ENCODE peak calls at places on chromosomes 1 and 21, in five cellular contexts. W is K562, L is GM12878, O is SK-N-SH, S is HepG2. F is an unnamed sample.

GRCh38 chr1:55868026-55868425 is 652.9 kb upstream of the USP24 start:
- DNase-seq in W (no peak), L (no peak), O (no peak), S (peak; percentile 3), F (peak; percentile 42)

GRCh38 chr1:112239953-112240352 is 156.1 kb upstream of the CTTNBP2NL start:
- DNase-seq in W (no peak), L (no peak), O (no peak), S (no peak), F (no peak)

GRCh38 chr1:25245809-25246599 is 1.2 kb downstream of the RSRP1 start:
- DNase-seq in W (peak; percentile 63), L (no peak), O (peak; percentile 55), S (peak; percentile 41), F (peak; percentile 19)

GRCh38 chr1:219152759-219153158 is 20.9 kb upstream of the LYPLAL1 start:
- DNase-seq in W (no peak), L (no peak), O (no peak), S (no peak), F (no peak)

GRCh38 chr1:235910357-235911299 is 43.9 kb upstream of the LYST start:
- DNase-seq in W (peak; percentile 11), L (no peak), O (peak; percentile 50), S (peak; percentile 28), F (peak; percentile 60)

GRCh38 chr1:5959087-5959486 is 33.1 kb downstream of the NPHP4 start:
- DNase-seq in W (no peak), L (no peak), O (no peak), S (no peak), F (no peak)

GRCh38 chr1:246274191-246274590 is 232.9 kb downstream of the SMYD3 start:
- DNase-seq in W (no peak), L (no peak), O (no peak), S (no peak), F (no peak)

GRCh38 chr1:167509587-167509986 is 8.7 kb downstream of the CD247 start:
- DNase-seq in W (no peak), L (no peak), O (no peak), S (no peak), F (no peak)

GRCh38 chr1:66445492-66446181 is 88.3 kb upstream of the SGIP1 start:
- DNase-seq in W (no peak), L (peak; percentile 68), O (no peak), S (no peak), F (no peak)

GRCh38 chr1:93619507-93620168 is 62.0 kb downstream of the BCAR3 start:
- DNase-seq in W (no peak), L (no peak), O (no peak), S (no peak), F (no peak)

GRCh38 chr1:19688041-19688842 is 23.6 kb downstream of the HTR6 start:
- DNase-seq in W (no peak), L (no peak), O (no peak), S (no peak), F (no peak)

GRCh38 chr1:175390081-175390481 is 197.5 kb upstream of the KIAA0040 start:
- DNase-seq in W (no peak), L (peak; percentile 21), O (no peak), S (no peak), F (no peak)

GRCh38 chr1:93629101-93630059 is 52.3 kb downstream of the BCAR3 start:
- DNase-seq in W (peak; percentile 71), L (peak; percentile 28), O (peak; percentile 53), S (peak; percentile 65), F (peak; percentile 77)

GRCh38 chr1:231313661-231314060 is 24.0 kb downstream of the EXOC8 start:
- DNase-seq in W (no peak), L (no peak), O (no peak), S (no peak), F (no peak)

GRCh38 chr1:179448429-179449149 is 82.8 kb downstream of the AXDND1 start:
- DNase-seq in W (peak; percentile 64), L (no peak), O (no peak), S (no peak), F (no peak)

GRCh38 chr1:952201-952600 is 6.9 kb downstream of the NOC2L start:
- DNase-seq in W (no peak), L (no peak), O (no peak), S (no peak), F (no peak)

GRCh38 chr1:79695133-79695532 is 688.6 kb upstream of the ADGRL4 start:
- DNase-seq in W (no peak), L (peak; percentile 20), O (no peak), S (no peak), F (no peak)

GRCh38 chr1:115175596-115175995 is 86.3 kb upstream of the TSPAN2 start:
- DNase-seq in W (no peak), L (no peak), O (no peak), S (no peak), F (no peak)

GRCh38 chr1:21149862-21150432 is 26.8 kb downstream of the EIF4G3 start:
- DNase-seq in W (no peak), L (no peak), O (peak; percentile 37), S (no peak), F (no peak)

GRCh38 chr21:34722684-34723300 is 54.0 kb downstream of the CLIC6 start:
- DNase-seq in W (peak; percentile 46), L (no peak), O (peak; percentile 35), S (no peak), F (peak; percentile 74)

GRCh38 chr1:21175324-21175669 is 1.4 kb downstream of the EIF4G3 start:
- DNase-seq in W (peak; percentile 65), L (no peak), O (peak; percentile 20), S (no peak), F (no peak)

GRCh38 chr1:111516008-111516535 is 12.6 kb upstream of the ADORA3 start:
- DNase-seq in W (peak; percentile 69), L (no peak), O (no peak), S (no peak), F (peak; percentile 36)

GRCh38 chr1:22739648-22740385 is 29.2 kb downstream of the EPHB2 start:
- DNase-seq in W (peak; percentile 59), L (no peak), O (no peak), S (no peak), F (peak; percentile 34)

GRCh38 chr1:170030212-170030611 is 44.3 kb downstream of the KIFAP3 start:
- DNase-seq in W (no peak), L (no peak), O (no peak), S (no peak), F (no peak)

GRCh38 chr1:183432548-183432875 is 14.3 kb upstream of the NMNAT2 start:
- DNase-seq in W (no peak), L (no peak), O (no peak), S (no peak), F (no peak)

GRCh38 chr1:25895365-25895990 is 10.7 kb downstream of the STMN1 start:
- DNase-seq in W (peak; percentile 95), L (no peak), O (peak; percentile 95), S (peak; percentile 75), F (peak; percentile 94)

GRCh38 chr1:17162941-17163340 is 42.0 kb upstream of the PADI1 start:
- DNase-seq in W (no peak), L (no peak), O (no peak), S (no peak), F (no peak)

GRCh38 chr1:166691476-166691875 is 147.8 kb upstream of the POGK start:
- DNase-seq in W (peak; percentile 31), L (no peak), O (no peak), S (no peak), F (no peak)

GRCh38 chr21:40054403-40054802 is 187.2 kb downstream of the PCP4 start:
- DNase-seq in W (no peak), L (no peak), O (no peak), S (no peak), F (no peak)

GRCh38 chr1:33586111-33586510 is 113.7 kb downstream of the ZSCAN20 start:
- DNase-seq in W (no peak), L (no peak), O (no peak), S (peak; percentile 10), F (no peak)

DNA sequence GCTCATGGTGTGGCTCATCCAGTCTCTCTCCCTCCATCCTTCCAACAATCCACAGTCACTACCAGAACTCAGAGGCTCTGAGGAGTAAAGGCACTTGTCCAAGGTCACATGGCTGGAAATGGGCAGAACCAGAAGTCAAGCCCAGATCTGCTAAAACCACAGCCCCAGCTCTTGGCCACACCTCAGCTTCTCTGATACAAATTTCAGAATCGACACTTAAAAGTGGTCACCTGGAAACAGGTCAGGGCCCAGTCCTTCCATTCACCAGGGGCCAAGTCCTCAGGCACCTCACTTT is 89.9 kb downstream of the MRPL37 start:
- DNase-seq in W (no peak), L (no peak), O (no peak), S (no peak), F (no peak)
- TF ChIP-seq FOXM1 in W (no peak), L (no peak), O (no peak), S (no peak), F (no peak)

GRCh38 chr1:205590777-205591513 is 40.9 kb downstream of the ELK4 start:
- DNase-seq in W (no peak), L (no peak), O (no peak), S (no peak), F (no peak)

GRCh38 chr1:205591522-205592351 is 40.1 kb downstream of the ELK4 start:
- DNase-seq in W (peak; percentile 92), L (peak; percentile 59), O (peak; percentile 87), S (peak; percentile 73), F (peak; percentile 95)

GRCh38 chr1:205588691-205589445 is 42.9 kb downstream of the ELK4 start:
- DNase-seq in W (peak; percentile 65), L (no peak), O (no peak), S (peak; percentile 33), F (peak; percentile 45)

GRCh38 chr1:205590457-205590768 is 41.4 kb downstream of the ELK4 start:
- DNase-seq in W (no peak), L (no peak), O (no peak), S (no peak), F (no peak)

GRCh38 chr1:205589618-205590456 is 42.0 kb downstream of the ELK4 start:
- DNase-seq in W (no peak), L (no peak), O (no peak), S (peak; percentile 11), F (no peak)
- TF ChIP-seq FOXM1 in W (no peak), L (no peak), O (no peak), S (no peak), F (no peak)

DNA sequence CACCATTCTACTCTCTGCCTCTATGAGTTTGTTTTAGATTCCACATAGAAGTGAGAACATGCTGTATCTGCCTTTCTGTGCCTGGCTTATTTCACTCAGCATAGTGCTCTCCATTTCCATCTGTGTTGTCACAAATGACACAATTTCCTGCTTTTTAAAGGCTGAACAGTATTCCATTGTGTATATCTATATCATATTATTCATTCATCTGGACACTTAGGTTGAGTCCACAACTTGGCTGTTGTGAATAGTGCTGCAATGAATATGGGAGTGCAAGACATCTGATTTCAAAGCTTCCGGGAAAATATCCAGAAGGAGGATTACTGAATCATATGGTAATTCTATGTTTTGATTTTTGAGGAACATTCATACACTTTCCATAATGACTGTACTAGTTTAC is 20.1 kb upstream of the DONSON start:
- DNase-seq in W (no peak), L (no peak), O (no peak), S (no peak), F (no peak)
- TF ChIP-seq FOXM1 in W (no peak), L (no peak), O (no peak), S (no peak), F (no peak)

GRCh38 chr1:60008500-60008899 is 65.1 kb downstream of the C1orf87 start:
- DNase-seq in W (no peak), L (no peak), O (no peak), S (no peak), F (no peak)

DNA sequence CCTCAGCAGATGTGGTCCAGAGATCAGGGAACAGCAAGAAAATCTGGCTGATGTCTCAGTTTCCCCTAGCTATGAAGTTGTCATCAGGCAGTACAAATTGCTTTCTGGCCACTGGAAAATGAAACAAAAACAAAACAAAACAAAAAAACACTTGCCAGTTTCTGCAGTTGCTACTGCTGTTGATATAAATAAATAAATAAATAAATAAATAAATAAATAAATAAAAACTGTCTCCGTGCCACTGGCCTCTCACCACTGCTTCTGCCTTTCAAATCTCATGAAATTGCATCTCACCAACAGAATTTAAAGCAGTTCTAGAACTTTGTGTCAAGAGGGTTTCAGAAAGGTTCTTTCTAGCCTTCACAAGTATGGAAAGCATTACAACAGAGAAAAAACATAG is 62.9 kb downstream of the C1orf87 start:
- DNase-seq in W (no peak), L (no peak), O (no peak), S (no peak), F (no peak)
- TF ChIP-seq FOXM1 in W (no peak), L (no peak), O (no peak), S (no peak), F (no peak)